ENCODE peak calls at places on chromosome 12, in eight cellular contexts. B is psoas muscle, D is HFF-Myc, N is lower lobe of right lung, G is tibial artery, C is uterus, M is right lobe of liver, V is AG10803. P is an unnamed sample.

GRCh38 chr12:31928246-31929139 is 30.7 kb upstream of the RESF1 start:
- DNase-seq in B (no peak), D (no peak), N (no peak), G (no peak), C (no peak), M (no peak), V (no peak), P (no peak)

GRCh38 chr12:75684678-75685620 is 173.5 kb upstream of the KRR1 start:
- DNase-seq in B (no peak), D (no peak), N (no peak), G (no peak), C (no peak), M (no peak), V (peak; percentile 89), P (no peak)

GRCh38 chr12:6925543-6926279 is 2.0 kb upstream of the ATN1 start:
- DNase-seq in B (peak; percentile 81), D (peak; percentile 87), N (peak; percentile 70), G (peak; percentile 86), C (peak; percentile 90), M (peak; percentile 63), V (peak; percentile 94), P (no peak)

GRCh38 chr12:41462312-41462711 is 274.2 kb downstream of the PDZRN4 start:
- DNase-seq in B (no peak), D (no peak), N (no peak), G (no peak), C (no peak), M (no peak), V (no peak), P (no peak)

GRCh38 chr12:123763093-123763492 is 992 bp downstream of the DNAH10 start:
- DNase-seq in B (no peak), D (no peak), N (no peak), G (no peak), C (no peak), M (no peak), V (no peak), P (no peak)

GRCh38 chr12:116736962-116737773 is 701 bp downstream of the SPRING1 start:
- DNase-seq in B (no peak), D (no peak), N (peak; percentile 55), G (no peak), C (no peak), M (no peak), V (no peak), P (no peak)

GRCh38 chr12:106032141-106032925 is 106.4 kb downstream of the NUAK1 start:
- DNase-seq in B (no peak), D (no peak), N (no peak), G (no peak), C (no peak), M (no peak), V (peak; percentile 19), P (no peak)

GRCh38 chr12:52156310-52156709 is 35.5 kb downstream of the KRT80 start:
- DNase-seq in B (no peak), D (no peak), N (no peak), G (no peak), C (no peak), M (no peak), V (no peak), P (no peak)

GRCh38 chr12:106693421-106693820 is 81.1 kb upstream of the RIC8B start:
- DNase-seq in B (no peak), D (no peak), N (no peak), G (no peak), C (no peak), M (no peak), V (no peak), P (no peak)

GRCh38 chr12:56154246-56154771 is 1.9 kb downstream of the MYL6B start:
- DNase-seq in B (no peak), D (no peak), N (peak; percentile 14), G (no peak), C (no peak), M (no peak), V (no peak), P (no peak)

GRCh38 chr12:112782921-112783320 is 8.6 kb upstream of the RPH3A start:
- DNase-seq in B (no peak), D (no peak), N (no peak), G (no peak), C (no peak), M (no peak), V (no peak), P (no peak)

DNA sequence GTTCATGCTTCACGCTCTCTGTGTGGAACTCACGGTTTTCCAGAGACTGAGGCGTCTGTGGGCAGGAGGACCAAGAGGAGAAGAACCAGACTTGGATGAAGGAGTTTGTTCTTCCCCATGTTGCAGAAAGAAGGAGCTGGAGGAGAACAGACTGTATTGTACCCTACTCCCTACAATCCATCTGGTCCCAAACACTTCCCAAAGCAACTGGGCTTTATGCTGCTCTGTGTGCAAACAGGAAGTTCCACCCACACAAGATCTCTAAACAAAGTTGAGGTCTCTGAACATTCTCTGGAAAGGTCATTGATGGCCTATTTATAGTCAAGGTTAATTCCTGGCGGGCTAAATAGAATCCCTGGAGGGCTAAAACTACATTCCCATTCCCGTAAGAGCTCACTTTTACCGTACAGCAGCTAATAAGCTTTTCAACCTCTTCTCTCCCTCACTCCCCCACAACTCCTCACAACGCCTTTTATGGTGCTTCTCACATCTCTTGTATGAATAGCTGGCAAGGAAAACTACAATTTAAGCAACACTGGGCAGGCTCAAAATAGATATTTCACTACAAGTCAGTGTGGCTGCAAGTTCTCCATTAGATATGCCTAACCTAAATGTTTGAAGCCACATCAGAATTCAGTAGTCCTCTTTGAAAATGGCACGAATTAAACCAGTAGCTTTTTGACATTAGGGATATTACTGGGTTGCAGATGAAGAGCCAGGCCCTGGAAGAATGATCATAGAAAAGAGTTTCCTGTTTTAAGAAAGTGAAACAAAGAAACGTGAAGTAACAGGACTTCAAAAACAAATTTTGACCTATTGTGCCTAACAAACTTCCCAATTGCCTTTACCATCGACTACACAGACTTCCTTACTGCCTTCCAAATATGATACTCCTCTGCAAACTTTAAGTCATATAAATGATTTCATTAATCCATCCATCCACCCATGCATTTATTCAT is at the start of gene A2M:
- DNase-seq in B (no peak), D (no peak), N (no peak), G (peak; percentile 37), C (peak; percentile 76), M (no peak), V (peak; percentile 5), P (no peak)
- H3K4me3 ChIP-seq in B (peak within 1 kb of the TSS; percentile 58), D (no peak within 1 kb of the TSS), N (peak within 1 kb of the TSS; percentile 49), G (peak within 1 kb of the TSS; percentile 50), C (peak within 1 kb of the TSS; percentile 38), M (peak within 1 kb of the TSS; percentile 57), V (no peak within 1 kb of the TSS), P (no peak within 1 kb of the TSS)

GRCh38 chr12:71846322-71846940 is 6.9 kb downstream of the TBC1D15 start:
- DNase-seq in B (no peak), D (no peak), N (no peak), G (no peak), C (no peak), M (no peak), V (peak; percentile 37), P (no peak)
- TF ChIP-seq CTCF in B (peak; percentile 62), D (no peak), N (peak; percentile 59), G (peak; percentile 24), C (no peak), M (peak; percentile 45), V (peak; percentile 64), P (peak; percentile 62)

GRCh38 chr12:109775172-109775881 is 57.9 kb downstream of the TRPV4 start:
- DNase-seq in B (peak; percentile 86), D (peak; percentile 24), N (peak; percentile 77), G (peak; percentile 53), C (peak; percentile 54), M (peak; percentile 77), V (peak; percentile 55), P (no peak)

GRCh38 chr12:109772622-109773321 is 59.1 kb downstream of the FAM222A start:
- DNase-seq in B (peak; percentile 30), D (no peak), N (peak; percentile 9), G (no peak), C (no peak), M (no peak), V (no peak), P (no peak)

GRCh38 chr12:109771746-109772621 is 58.4 kb downstream of the FAM222A start:
- DNase-seq in B (peak; percentile 35), D (no peak), N (peak; percentile 24), G (no peak), C (no peak), M (no peak), V (no peak), P (no peak)

GRCh38 chr12:109770861-109771670 is 57.4 kb downstream of the FAM222A start:
- DNase-seq in B (peak; percentile 42), D (no peak), N (peak; percentile 23), G (no peak), C (no peak), M (no peak), V (no peak), P (no peak)

DNA sequence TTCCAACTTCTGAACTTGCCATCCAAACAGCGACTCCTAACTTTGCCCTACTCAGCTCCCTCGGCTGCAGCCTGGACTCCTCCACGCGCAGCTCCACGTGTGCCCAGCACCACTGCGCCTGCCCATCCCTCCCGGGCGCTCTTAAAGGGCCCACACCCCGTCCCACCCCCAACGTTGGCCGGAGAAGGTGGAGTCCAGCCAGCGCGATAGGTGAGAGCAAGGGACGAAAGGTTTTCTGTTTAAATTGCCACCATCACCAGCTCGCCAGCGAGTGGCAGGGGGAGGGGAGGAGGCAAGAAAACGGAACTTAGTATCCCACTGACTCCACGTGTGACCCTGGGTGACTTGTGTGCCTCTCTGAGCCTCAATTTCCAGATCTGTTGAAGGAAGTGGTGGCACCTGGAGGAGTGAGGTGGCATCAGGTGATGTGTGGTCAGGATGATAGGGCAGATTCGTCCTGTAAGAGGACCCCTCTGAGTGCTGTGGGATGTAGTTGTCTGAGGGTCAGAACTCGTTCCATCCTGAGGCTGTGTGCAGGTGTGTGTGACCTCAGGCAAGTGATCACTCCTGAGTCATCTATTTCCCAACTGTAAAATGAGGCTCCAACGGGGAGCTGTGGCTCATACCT is 59.7 kb downstream of the TRPV4 start:
- DNase-seq in B (peak; percentile 64), D (no peak), N (peak; percentile 48), G (no peak), C (no peak), M (peak; percentile 48), V (no peak), P (no peak)
- H3K4me3 ChIP-seq in B (peak overlapping the region; percentile 39), D (peak overlapping the region; percentile 38), N (peak overlapping the region; percentile 17), G (no peak overlapping the region), C (no peak overlapping the region), M (no peak overlapping the region), V (peak overlapping the region; percentile 22), P (peak overlapping the region; percentile 30)

GRCh38 chr12:100061814-100062213 is 77.1 kb upstream of the ANKS1B start:
- DNase-seq in B (no peak), D (no peak), N (no peak), G (no peak), C (no peak), M (no peak), V (no peak), P (no peak)

GRCh38 chr12:100058482-100059029 is 73.8 kb upstream of the ANKS1B start:
- DNase-seq in B (no peak), D (peak; percentile 66), N (no peak), G (no peak), C (no peak), M (no peak), V (peak; percentile 91), P (no peak)
- TF ChIP-seq CTCF in B (no peak), D (peak; percentile 44), N (no peak), G (no peak), C (no peak), M (no peak), V (peak; percentile 70), P (peak; percentile 41)